ENCODE peak calls at places on chromosomes 16 and 17, in four cellular contexts. H, L, Z and S are unnamed samples.

GRCh38 chr16:55568151-55568693 is 1.7 kb downstream of the CAPNS2 start:
- DNase-seq in H (no peak), L (no peak), Z (no peak), S (no peak)

GRCh38 chr17:57021226-57021940 is 43.5 kb downstream of the SCPEP1 start:
- DNase-seq in H (no peak), Z (no peak), L (no peak), S (no peak)

GRCh38 chr17:36768355-36768754 is 167.0 kb downstream of the MRM1 start:
- DNase-seq in Z (no peak), L (no peak), H (no peak), S (no peak)

GRCh38 chr17:41071606-41072375 is 6.1 kb upstream of the KRTAP2-4 start:
- DNase-seq in L (no peak), H (no peak), Z (no peak), S (no peak)

GRCh38 chr17:43019418-43019817 is 2.8 kb downstream of the VAT1 start:
- DNase-seq in H (no peak), Z (no peak), L (no peak), S (no peak)

GRCh38 chr16:24198807-24199533 is 57.2 kb upstream of the CACNG3 start:
- DNase-seq in Z (no peak), L (no peak), H (no peak), S (no peak)

GRCh38 chr16:79653337-79654000 is 52.9 kb upstream of the MAF start:
- DNase-seq in Z (no peak), H (no peak), L (peak), S (no peak)

GRCh38 chr17:54277868-54278267 is 455.1 kb downstream of the KIF2B start:
- DNase-seq in L (no peak), Z (no peak), H (no peak), S (no peak)

GRCh38 chr17:19647697-19648474 is 665 bp upstream of the ALDH3A2 start:
- DNase-seq in H (no peak), L (peak), Z (peak), S (peak)

GRCh38 chr17:82836823-82837357 is 2.9 kb downstream of the ZNF750 start:
- DNase-seq in L (no peak), Z (no peak), H (no peak), S (no peak)
- TF ChIP-seq CTCF in L (no peak), Z (peak), H (peak), S (no peak)

GRCh38 chr16:54060599-54061355 is 225.8 kb downstream of the IRX3 start:
- DNase-seq in H (no peak), Z (no peak), L (no peak), S (no peak)

GRCh38 chr16:54062361-54063346 is 223.9 kb downstream of the IRX3 start:
- DNase-seq in Z (no peak), H (peak), L (peak), S (no peak)

GRCh38 chr16:54061454-54061853 is 225.1 kb downstream of the IRX3 start:
- DNase-seq in L (no peak), H (no peak), Z (no peak), S (no peak)

GRCh38 chr16:54056921-54057320 is 229.7 kb downstream of the IRX3 start:
- DNase-seq in Z (no peak), H (no peak), L (no peak), S (no peak)

GRCh38 chr16:54059319-54059718 is 227.3 kb downstream of the IRX3 start:
- DNase-seq in H (no peak), Z (no peak), L (no peak), S (no peak)
- H3K4me3 ChIP-seq in H (no peak), Z (no peak), L (no peak), S (no peak)

GRCh38 chr16:2842340-2843000 is 12.4 kb downstream of the ZG16B start:
- DNase-seq in L (peak), H (peak), Z (no peak), S (peak)
- TF ChIP-seq CTCF in L (peak), H (peak), Z (peak), S (peak)

DNA sequence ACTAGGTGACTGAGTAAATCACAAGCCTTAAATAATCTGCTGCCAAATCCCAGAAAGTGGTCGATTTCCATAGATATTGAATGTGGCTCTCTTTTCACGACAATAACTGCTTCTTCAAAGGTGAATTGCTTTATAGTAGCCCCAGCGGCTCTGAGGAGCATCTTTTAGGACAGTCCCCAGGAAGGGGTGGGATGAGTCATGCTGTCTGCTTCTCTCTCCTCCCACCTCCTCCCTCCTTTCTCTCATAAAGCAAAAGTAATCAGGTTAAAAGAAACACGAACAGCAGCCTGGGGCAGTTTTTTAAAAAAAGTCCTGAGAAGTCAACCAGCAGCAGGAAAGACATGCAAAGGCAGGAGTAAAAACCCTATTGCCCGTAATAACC is 1.8 kb downstream of the KIAA0513 start:
- DNase-seq in Z (no peak), H (peak), L (no peak), S (peak)
- H3K4me3 ChIP-seq in Z (no peak), H (no peak), L (peak), S (no peak)

GRCh38 chr16:81833751-81834150 is 54.7 kb downstream of the PLCG2 start:
- DNase-seq in L (no peak), Z (no peak), H (no peak), S (no peak)

GRCh38 chr16:81834868-81835267 is 55.8 kb downstream of the PLCG2 start:
- DNase-seq in L (no peak), Z (no peak), H (no peak), S (no peak)

GRCh38 chr16:81832801-81833547 is 53.9 kb downstream of the PLCG2 start:
- DNase-seq in Z (no peak), H (no peak), L (no peak), S (peak)

GRCh38 chr16:81830845-81831600 is 51.9 kb downstream of the PLCG2 start:
- DNase-seq in Z (no peak), H (no peak), L (no peak), S (peak)

GRCh38 chr16:81831722-81832126 is 52.6 kb downstream of the PLCG2 start:
- DNase-seq in Z (no peak), H (peak), L (peak), S (peak)
- TF ChIP-seq CTCF in Z (no peak), H (peak), L (no peak), S (peak)

GRCh38 chr17:48456584-48456983 is 26.6 kb upstream of the SKAP1 start:
- DNase-seq in L (no peak), Z (no peak), H (no peak), S (no peak)
- H3K4me3 ChIP-seq in L (no peak), Z (no peak), H (no peak), S (no peak)